ENCODE peak calls at places on chromosomes 2 and 18, in four cellular contexts. L, X, A and U are unnamed samples.
A peak's percentile ranks its signal among the peaks of the same experiment; 100 is the strongest.

GRCh38 chr2:9857814-9858729 is 14.8 kb downstream of the TAF1B start:
- DNase-seq in X (no peak), L (no peak), A (no peak), U (no peak)

GRCh38 chr2:108220942-108221541 is 18.7 kb upstream of the SULT1C3 start:
- DNase-seq in L (no peak), A (no peak), X (peak; percentile 32), U (no peak)

GRCh38 chr2:172461591-172462392 is 34.4 kb downstream of the ITGA6 start:
- DNase-seq in A (peak; percentile 19), X (peak; percentile 19), L (peak; percentile 66), U (peak; percentile 83)

GRCh38 chr2:238558456-238559099 is 131.9 kb downstream of the ASB1 start:
- DNase-seq in A (no peak), X (no peak), L (no peak), U (no peak)

GRCh38 chr18:42192251-42193248 is 237.5 kb downstream of the PIK3C3 start:
- DNase-seq in X (no peak), L (no peak), A (peak; percentile 16), U (peak; percentile 41)

GRCh38 chr2:88818381-88818780 is 126.9 kb downstream of the RPIA start:
- DNase-seq in L (no peak), X (no peak), A (no peak), U (no peak)

GRCh38 chr2:145752091-145752806 is 1232.3 kb upstream of the ZEB2 start:
- DNase-seq in A (peak; percentile 24), L (no peak), X (peak; percentile 35), U (peak; percentile 47)

GRCh38 chr2:217510790-217511291 is 492.0 kb downstream of the TNS1 start:
- DNase-seq in L (peak; percentile 71), X (peak; percentile 91), A (peak; percentile 72), U (peak; percentile 94)

GRCh38 chr2:132950986-132951385 is 281.0 kb upstream of the LYPD1 start:
- DNase-seq in X (no peak), A (no peak), L (peak; percentile 40), U (peak; percentile 86)

GRCh38 chr2:46299365-46300263 is 2.4 kb downstream of the EPAS1 start:
- DNase-seq in X (peak; percentile 36), A (peak; percentile 64), L (peak; percentile 69), U (peak; percentile 90)

GRCh38 chr2:151106805-151107490 is 154.7 kb downstream of the RBM43 start:
- DNase-seq in L (no peak), X (no peak), A (no peak), U (no peak)

GRCh38 chr2:113041871-113042270 is 10.8 kb downstream of the IL36B start:
- DNase-seq in L (no peak), A (no peak), X (no peak), U (no peak)

GRCh38 chr2:85741811-85742507 is 11.8 kb upstream of the ATOH8 start:
- DNase-seq in A (peak; percentile 63), X (peak; percentile 25), L (peak; percentile 53), U (peak; percentile 94)

GRCh38 chr2:69638630-69639029 is 4.9 kb downstream of the AAK1 start:
- DNase-seq in A (no peak), L (no peak), X (no peak), U (no peak)

GRCh38 chr2:75200140-75200985 is 1.0 kb upstream of the TACR1 start:
- DNase-seq in L (peak; percentile 14), X (peak; percentile 50), A (peak; percentile 88), U (peak; percentile 35)

GRCh38 chr18:21177742-21178305 is 64.2 kb upstream of the GREB1L start:
- DNase-seq in L (no peak), A (no peak), X (no peak), U (peak; percentile 58)

GRCh38 chr2:217711236-217711635 is 291.6 kb downstream of the TNS1 start:
- DNase-seq in L (peak; percentile 48), A (no peak), X (peak; percentile 16), U (no peak)

GRCh38 chr18:9091066-9091476 is 11.4 kb upstream of the NDUFV2 start:
- DNase-seq in A (no peak), X (no peak), L (no peak), U (no peak)

GRCh38 chr2:50769416-50769815 is 262.5 kb downstream of the NRXN1 start:
- DNase-seq in X (peak; percentile 84), A (peak; percentile 63), L (peak; percentile 55), U (peak; percentile 73)

GRCh38 chr2:59150430-59150829 is 909.3 kb upstream of the FANCL start:
- DNase-seq in L (no peak), X (no peak), A (no peak), U (no peak)

GRCh38 chr2:12855508-12855907 is 138.8 kb downstream of the TRIB2 start:
- DNase-seq in L (no peak), X (no peak), A (no peak), U (no peak)

GRCh38 chr18:36818652-36819051 is 10.2 kb downstream of the TPGS2 start:
- DNase-seq in A (no peak), L (no peak), X (no peak), U (no peak)

GRCh38 chr2:209495855-209496585 is 72.2 kb downstream of the MAP2 start:
- DNase-seq in X (no peak), L (no peak), A (peak; percentile 75), U (no peak)

GRCh38 chr2:150617351-150617750 is 129.9 kb upstream of the RND3 start:
- DNase-seq in A (no peak), L (no peak), X (no peak), U (no peak)

GRCh38 chr2:66170681-66171234 is 264.2 kb upstream of the MEIS1 start:
- DNase-seq in X (no peak), L (no peak), A (peak; percentile 27), U (no peak)

GRCh38 chr2:160486341-160486740 is 7.3 kb downstream of the RBMS1 start:
- DNase-seq in X (no peak), L (no peak), A (no peak), U (peak; percentile 26)

GRCh38 chr2:48397846-48398245 is 132.1 kb upstream of the STON1 start:
- DNase-seq in A (peak; percentile 78), L (no peak), X (peak; percentile 67), U (no peak)

GRCh38 chr2:121197369-121198091 is 87.5 kb downstream of the TFCP2L1 start:
- DNase-seq in A (no peak), L (no peak), X (peak; percentile 44), U (no peak)